ENCODE peak calls at places on chromosomes 11 and 22, in eight cellular contexts. K, S, B, N, O, T, I and F are unnamed samples.

GRCh38 chr11:2509481-2510001 is 64.7 kb downstream of the KCNQ1 start:
- DNase-seq in K (no peak), S (no peak), B (no peak), N (no peak), O (no peak), T (peak), I (no peak), F (peak)

GRCh38 chr11:34626393-34626792 is 5.5 kb downstream of the EHF start:
- DNase-seq in K (no peak), S (no peak), B (no peak), N (no peak), O (no peak), T (no peak), I (no peak), F (no peak)

GRCh38 chr11:115462004-115462541 is 42.1 kb downstream of the CADM1 start:
- DNase-seq in K (no peak), S (no peak), B (no peak), N (no peak), O (no peak), T (no peak), I (no peak), F (no peak)

GRCh38 chr11:102640946-102641345 is 15.8 kb upstream of the MMP20 start:
- DNase-seq in K (peak), S (no peak), B (no peak), N (no peak), O (no peak), T (no peak), I (no peak), F (no peak)

GRCh38 chr11:107799245-107799859 is 59.2 kb downstream of the SLC35F2 start:
- DNase-seq in K (peak), S (peak), B (no peak), N (peak), O (peak), T (peak), I (peak), F (peak)

GRCh38 chr22:35582861-35583670 is 34.1 kb downstream of the MB start:
- DNase-seq in K (peak), S (no peak), B (no peak), N (peak), O (peak), T (peak), I (no peak), F (peak)

GRCh38 chr22:19232620-19233019 is 54.1 kb upstream of the SLC25A1 start:
- DNase-seq in K (no peak), S (no peak), B (no peak), N (no peak), O (no peak), T (no peak), I (no peak), F (no peak)

GRCh38 chr11:67731583-67731982 is 57.2 kb upstream of the ALDH3B2 start:
- DNase-seq in K (no peak), S (no peak), B (no peak), N (no peak), O (peak), T (no peak), I (no peak), F (no peak)

GRCh38 chr22:46432164-46433068 is 96.9 kb downstream of the TRMU start:
- DNase-seq in K (no peak), S (no peak), B (no peak), N (peak), O (no peak), T (peak), I (no peak), F (no peak)

GRCh38 chr11:3841426-3842304 is 906 bp upstream of the RHOG start:
- DNase-seq in K (peak), S (no peak), B (no peak), N (peak), O (peak), T (peak), I (peak), F (peak)

GRCh38 chr22:28911279-28911640 is 27.9 kb downstream of the ZNRF3 start:
- DNase-seq in K (no peak), S (no peak), B (no peak), N (no peak), O (no peak), T (no peak), I (no peak), F (no peak)

GRCh38 chr11:134501406-134502152 is 89.5 kb upstream of the B3GAT1 start:
- DNase-seq in K (no peak), S (no peak), B (no peak), N (no peak), O (no peak), T (no peak), I (no peak), F (no peak)

GRCh38 chr11:62217191-62217748 is 8.8 kb downstream of the SCGB2A1 start:
- DNase-seq in K (no peak), S (peak), B (no peak), N (no peak), O (peak), T (no peak), I (no peak), F (no peak)

GRCh38 chr11:107706531-107706930 is 5.3 kb downstream of the SLN start:
- DNase-seq in K (no peak), S (no peak), B (no peak), N (no peak), O (no peak), T (no peak), I (no peak), F (no peak)

GRCh38 chr11:66478823-66479740 is 1.2 kb upstream of the DPP3 start:
- DNase-seq in K (no peak), S (no peak), B (no peak), N (no peak), O (peak), T (peak), I (no peak), F (no peak)

GRCh38 chr22:31504282-31504681 is 7.9 kb downstream of the SFI1 start:
- DNase-seq in K (no peak), S (no peak), B (no peak), N (no peak), O (peak), T (no peak), I (no peak), F (no peak)

GRCh38 chr11:539971-540481 is 2.7 kb downstream of the LRRC56 start:
- DNase-seq in K (no peak), S (no peak), B (no peak), N (no peak), O (no peak), T (no peak), I (no peak), F (peak)

GRCh38 chr11:66328036-66328306 is 8.3 kb downstream of the RIN1 start:
- DNase-seq in K (no peak), S (no peak), B (no peak), N (no peak), O (no peak), T (peak), I (no peak), F (no peak)